ENCODE peak calls at places on chromosomes 7 and 10, in four cellular contexts. N is IMR-90, P is esophagus squamous epithelium, Q is A549. Z is an unnamed sample.

GRCh38 chr10:93081834-93082233 is 8.1 kb downstream of the CYP26A1 start:
- DNase-seq in P (no peak), N (peak), Q (no peak), Z (no peak)

GRCh38 chr7:44665531-44666213 is 59.2 kb downstream of the OGDH start:
- DNase-seq in P (no peak), Q (no peak), N (peak), Z (no peak)

GRCh38 chr7:37947138-37947839 is 26.8 kb downstream of the EPDR1 start:
- DNase-seq in N (no peak), P (no peak), Q (no peak), Z (no peak)

GRCh38 chr7:45454771-45455170 is 119.4 kb upstream of the ADCY1 start:
- DNase-seq in N (no peak), Q (no peak), P (no peak), Z (no peak)

GRCh38 chr10:131418686-131419085 is 107.2 kb upstream of the TCERG1L start:
- DNase-seq in N (no peak), Q (no peak), P (no peak), Z (no peak)

GRCh38 chr7:29945259-29945809 is 44.3 kb downstream of the SCRN1 start:
- DNase-seq in Q (no peak), P (no peak), N (no peak), Z (no peak)

GRCh38 chr7:157485361-157485831 is 148.6 kb downstream of the DNAJB6 start:
- DNase-seq in N (no peak), P (no peak), Q (no peak), Z (peak)

GRCh38 chr7:8200717-8201116 is 61.2 kb downstream of the ICA1 start:
- DNase-seq in P (no peak), N (no peak), Q (no peak), Z (no peak)

DNA sequence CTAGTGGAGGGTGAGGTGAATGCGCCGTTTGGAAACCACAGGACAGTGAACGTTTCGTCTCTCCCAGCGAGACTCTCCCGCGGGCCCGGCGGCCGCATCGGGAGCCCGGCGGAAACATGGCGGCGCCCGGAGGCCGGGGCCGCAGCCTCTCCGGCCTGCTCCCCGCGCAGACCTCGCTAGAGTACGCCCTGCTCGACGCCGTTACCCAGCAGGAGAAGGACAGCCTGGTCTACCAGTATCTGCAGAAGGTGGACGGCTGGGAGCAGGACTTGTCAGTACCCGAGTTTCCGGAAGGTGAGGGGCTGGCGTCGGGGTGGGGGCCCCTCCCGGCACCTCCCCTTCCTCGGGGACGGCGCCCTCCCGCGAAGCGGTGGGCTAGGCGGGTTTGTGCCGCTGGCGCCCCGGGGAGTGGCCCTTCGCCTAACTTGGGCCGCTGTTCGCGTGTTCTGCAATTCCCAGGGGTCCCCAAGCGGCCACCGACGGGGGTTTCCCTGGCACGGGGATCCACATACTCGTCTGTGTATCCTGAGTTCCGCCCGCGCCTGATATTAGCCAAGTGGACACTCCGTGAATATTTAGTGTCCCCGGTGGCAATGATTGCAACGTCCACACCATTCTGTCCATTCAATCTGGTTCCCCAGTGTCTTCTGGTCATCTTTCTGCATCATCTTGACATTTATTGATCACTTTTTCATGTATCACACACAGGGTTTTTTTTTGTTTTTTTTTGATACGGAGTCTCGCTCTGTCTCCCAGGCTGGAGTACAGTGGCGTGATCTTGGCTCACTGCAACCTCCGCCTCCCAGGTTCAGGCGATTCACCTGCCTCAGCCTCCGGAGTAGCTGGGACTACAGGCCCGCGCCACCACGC is 531 bp downstream of the NHLRC2 start:
- DNase-seq in Q (peak), N (peak), P (no peak), Z (peak)
- TF ChIP-seq POLR2A in Q (peak), N (peak), P (no peak), Z (no peak)

GRCh38 chr7:96993980-96994379 is 11.4 kb upstream of the DLX6 start:
- DNase-seq in N (no peak), Q (no peak), P (no peak), Z (no peak)

GRCh38 chr7:96992624-96993452 is 12.5 kb upstream of the DLX6 start:
- DNase-seq in N (no peak), Q (no peak), P (no peak), Z (no peak)

GRCh38 chr7:96993453-96993865 is 11.9 kb upstream of the DLX6 start:
- DNase-seq in Q (no peak), N (no peak), P (no peak), Z (no peak)

GRCh38 chr7:96989859-96990317 is 15.5 kb upstream of the DLX6 start:
- DNase-seq in Q (no peak), N (no peak), P (no peak), Z (no peak)

DNA sequence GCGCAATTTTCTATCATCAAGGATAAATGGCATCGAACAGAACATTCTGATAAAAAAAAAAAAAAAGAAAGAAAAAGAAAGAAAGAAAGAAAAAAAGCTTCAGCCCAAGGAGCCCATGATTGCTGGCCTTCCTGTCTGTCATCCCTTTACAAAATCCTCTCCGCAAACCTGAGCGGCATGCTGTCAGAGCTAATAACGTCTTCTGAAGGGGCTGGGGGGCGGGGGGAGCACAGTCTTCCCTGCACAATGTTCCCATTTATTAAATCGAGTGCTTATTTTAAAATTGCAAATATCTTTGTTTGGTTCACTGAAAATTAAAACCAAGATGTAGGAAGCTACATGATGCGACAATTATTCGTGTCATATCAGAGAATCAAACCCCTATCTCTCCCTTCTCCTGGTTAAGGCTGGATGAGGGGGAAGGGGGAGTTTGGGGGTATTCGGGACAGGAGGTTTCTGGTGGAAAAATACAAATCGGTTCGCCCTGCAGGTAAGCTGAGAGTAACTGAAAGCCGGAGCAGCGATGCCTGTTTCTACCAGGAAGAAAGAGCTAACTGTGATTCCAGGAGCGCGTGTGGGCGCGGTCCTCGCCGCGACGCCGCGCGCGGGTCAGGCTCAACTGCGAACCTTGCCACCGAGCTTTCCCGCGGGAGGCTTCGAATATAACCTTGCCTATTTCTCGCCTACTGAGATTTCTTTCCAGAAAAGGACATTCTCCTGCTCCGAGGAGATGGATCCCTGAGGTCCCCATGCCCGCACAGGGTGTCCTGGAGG is 13.3 kb upstream of the DLX6 start:
- DNase-seq in P (no peak), Q (no peak), N (no peak), Z (no peak)
- H3K4me3 ChIP-seq in P (peak), Q (no peak), N (no peak), Z (no peak)

GRCh38 chr7:73734619-73735525 is 3.7 kb downstream of the ABHD11 start:
- DNase-seq in N (peak), P (no peak), Q (peak), Z (no peak)
- TF ChIP-seq POLR2A in N (no peak), P (no peak), Q (peak), Z (no peak)

DNA sequence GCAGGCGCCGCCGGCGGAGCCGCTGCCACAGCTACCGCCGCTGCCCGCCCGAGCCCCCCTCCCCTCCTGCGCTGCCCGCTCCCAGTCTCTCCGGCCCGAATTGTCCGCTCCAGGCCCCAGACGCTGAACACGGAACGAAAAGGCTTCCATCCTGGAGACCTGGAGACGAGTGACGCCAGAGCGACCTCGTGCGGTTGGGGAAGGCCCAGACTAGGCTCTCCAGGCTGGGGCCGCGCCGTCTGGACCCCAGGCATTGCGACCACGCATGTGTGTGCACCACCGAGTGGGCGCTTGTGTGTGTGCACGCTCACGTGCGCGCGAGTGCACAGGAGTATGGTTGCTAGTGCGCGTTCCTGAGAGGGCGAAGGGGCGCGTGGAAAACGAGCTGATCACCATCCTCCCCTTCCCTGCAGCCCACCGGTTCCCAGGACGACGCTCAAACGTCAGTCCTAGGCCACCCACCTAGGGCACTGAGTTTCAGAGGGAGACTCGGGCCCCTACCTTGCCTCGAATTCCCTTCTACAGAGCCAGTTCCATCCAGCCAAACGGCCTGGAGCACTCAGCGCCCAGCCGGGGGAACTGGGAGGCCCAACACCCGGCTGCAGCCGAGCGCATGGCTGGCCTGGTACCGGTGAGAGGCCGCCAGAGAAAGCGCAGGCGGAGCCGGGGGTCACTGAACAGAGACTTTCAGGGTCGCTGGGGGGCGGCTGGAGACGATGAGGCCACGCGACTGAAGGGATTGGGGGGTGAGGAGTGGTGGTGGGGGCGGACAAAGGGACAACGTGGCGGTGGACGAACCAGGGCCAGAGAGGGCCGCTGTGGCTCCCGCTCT is 11.6 kb downstream of the LBX1 start:
- DNase-seq in P (no peak), N (peak), Q (peak), Z (no peak)
- H3K4me3 ChIP-seq in P (peak), N (no peak), Q (peak), Z (no peak)

GRCh38 chr7:1536105-1536767 is 5.7 kb downstream of the MAFK start:
- DNase-seq in N (no peak), P (no peak), Q (no peak), Z (no peak)

GRCh38 chr7:1537631-1538412 is 7.3 kb downstream of the MAFK start:
- DNase-seq in Q (peak), N (peak), P (no peak), Z (peak)

GRCh38 chr7:1538544-1539345 is 8.2 kb downstream of the MAFK start:
- DNase-seq in N (no peak), Q (no peak), P (no peak), Z (peak)

GRCh38 chr7:1535695-1536094 is 5.2 kb downstream of the MAFK start:
- DNase-seq in N (no peak), Q (no peak), P (no peak), Z (no peak)

GRCh38 chr7:1536768-1537630 is 6.5 kb downstream of the MAFK start:
- DNase-seq in N (peak), Q (peak), P (no peak), Z (peak)
- TF ChIP-seq POLR2A in N (peak), Q (peak), P (no peak), Z (no peak)

DNA sequence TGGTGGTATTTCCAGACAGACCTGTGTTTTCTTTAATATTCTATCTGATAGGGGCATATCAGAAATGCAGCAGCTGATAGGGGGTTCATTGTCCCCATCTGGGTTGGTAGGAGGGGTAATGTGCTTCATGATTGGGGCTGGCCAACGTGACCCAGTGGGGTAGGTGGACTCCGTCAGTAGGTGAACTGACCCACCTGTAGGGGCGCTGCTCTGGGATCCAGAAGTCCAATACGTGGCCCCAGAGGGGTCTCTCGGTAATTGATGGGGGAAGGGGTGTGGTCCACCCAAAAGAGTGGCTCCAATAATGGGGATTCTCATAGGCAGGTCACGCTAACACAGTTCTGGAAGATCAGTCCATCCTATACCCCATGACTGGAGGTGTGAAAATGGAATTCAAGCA is 112.0 kb downstream of the PRLHR start:
- DNase-seq in P (no peak), N (no peak), Q (no peak), Z (no peak)
- H3K4me3 ChIP-seq in P (no peak), N (no peak), Q (no peak), Z (no peak)

GRCh38 chr10:102247724-102248123 is 2.4 kb downstream of the GBF1 start:
- DNase-seq in P (no peak), N (no peak), Q (no peak), Z (peak)

GRCh38 chr10:102245932-102246251 is 560 bp downstream of the GBF1 start:
- DNase-seq in Q (no peak), N (no peak), P (no peak), Z (no peak)

GRCh38 chr10:102246261-102246660 is 929 bp downstream of the GBF1 start:
- DNase-seq in Q (no peak), N (peak), P (no peak), Z (no peak)

GRCh38 chr10:102243304-102243703 is 2.0 kb upstream of the PITX3 start:
- DNase-seq in Q (no peak), P (no peak), N (peak), Z (no peak)

DNA sequence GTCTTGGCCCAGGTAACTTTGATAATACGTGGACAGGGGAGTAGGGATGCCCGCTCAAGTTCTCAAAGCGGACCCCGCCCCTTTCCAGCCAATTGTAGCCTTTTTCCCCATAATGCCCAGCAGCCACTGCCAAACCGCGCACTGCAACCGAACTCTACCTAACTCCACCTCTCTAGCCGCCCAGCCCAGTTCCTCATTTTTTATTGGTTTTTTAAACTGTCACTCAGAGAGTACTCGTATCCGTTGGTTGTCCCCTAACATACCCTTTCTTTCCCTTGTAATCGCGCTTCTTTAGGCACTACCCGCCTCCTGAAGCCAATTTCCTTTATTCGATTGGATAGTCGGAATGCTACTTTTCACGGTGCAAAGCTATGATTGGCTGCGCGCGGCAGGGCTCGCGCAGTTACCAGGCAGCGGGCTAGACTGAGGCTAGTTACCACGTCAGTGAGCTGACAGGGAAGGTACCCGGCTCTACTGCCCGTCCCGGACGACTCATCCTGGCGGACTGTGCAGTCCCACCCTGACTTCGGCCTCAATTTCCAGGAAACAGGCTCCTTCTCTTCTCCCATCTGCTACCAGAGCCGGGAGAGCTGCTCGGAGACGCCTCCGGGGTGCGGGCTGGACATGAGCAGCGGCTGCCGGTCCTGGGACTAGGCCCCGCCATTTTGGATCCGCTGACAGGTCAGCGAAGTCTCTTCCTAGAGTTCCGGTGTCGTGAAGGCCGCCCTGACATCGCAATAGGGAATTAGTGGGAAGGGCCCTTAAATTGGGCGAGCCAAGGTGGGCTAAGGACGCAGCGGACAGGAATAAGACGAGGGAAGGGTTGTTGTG is at the start of gene GBF1:
- DNase-seq in P (peak), N (peak), Q (peak), Z (peak)
- TF ChIP-seq POLR2A in P (peak), N (peak), Q (peak), Z (no peak)

DNA sequence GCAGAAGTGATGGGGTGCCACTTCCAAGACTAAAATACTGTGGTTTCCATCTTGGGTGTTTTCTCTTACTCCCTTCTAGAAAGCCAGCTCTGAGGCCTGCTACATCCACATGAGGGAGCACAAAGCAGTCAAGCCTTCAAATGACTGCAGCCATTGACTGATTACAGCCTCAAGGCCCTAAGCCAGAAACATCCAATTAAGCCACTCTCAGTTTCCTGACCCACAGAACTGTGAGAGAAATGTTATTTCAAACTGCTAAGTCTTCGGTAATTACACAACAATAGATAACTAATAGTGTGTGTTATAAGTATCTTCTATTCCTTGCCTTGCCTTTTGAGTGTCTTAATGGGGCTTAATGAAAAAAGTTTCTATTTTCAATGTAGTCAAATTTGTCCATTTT is 24.8 kb downstream of the BRAF start:
- DNase-seq in N (no peak), P (no peak), Q (no peak), Z (no peak)
- H3K4me3 ChIP-seq in N (no peak), P (no peak), Q (no peak), Z (no peak)